ENCODE peak calls at places on chromosomes 3 and 15, in five cellular contexts. One of them, this sample, is unnamed.

GRCh38 chr3:12995389-12996180 is 77.6 kb downstream of the IQSEC1 start:
- DNase-seq in HCT116: no peak
- DNase-seq in GM12878: no peak
- DNase-seq in K562: peak
- DNase-seq in H1: no peak
- DNase-seq in this sample: peak

GRCh38 chr3:130514671-130515070 is 2.3 kb upstream of the COL6A6 start:
- DNase-seq in HCT116: no peak
- DNase-seq in GM12878: no peak
- DNase-seq in K562: no peak
- DNase-seq in H1: no peak
- DNase-seq in this sample: no peak

GRCh38 chr3:95588473-95588872 is 1225.9 kb upstream of the EPHA6 start:
- DNase-seq in HCT116: no peak
- DNase-seq in GM12878: no peak
- DNase-seq in K562: no peak
- DNase-seq in H1: no peak
- DNase-seq in this sample: no peak

GRCh38 chr3:81920805-81921204 is 159.4 kb upstream of the GBE1 start:
- DNase-seq in HCT116: no peak
- DNase-seq in GM12878: no peak
- DNase-seq in K562: no peak
- DNase-seq in H1: no peak
- DNase-seq in this sample: no peak

GRCh38 chr3:103195201-103195600 is 760.4 kb downstream of the ZPLD1 start:
- DNase-seq in HCT116: no peak
- DNase-seq in GM12878: no peak
- DNase-seq in K562: no peak
- DNase-seq in H1: no peak
- DNase-seq in this sample: no peak

GRCh38 chr3:87796137-87796899 is 262.5 kb downstream of the CGGBP1 start:
- DNase-seq in HCT116: no peak
- DNase-seq in GM12878: no peak
- DNase-seq in K562: peak
- DNase-seq in H1: no peak
- DNase-seq in this sample: no peak

GRCh38 chr15:63156708-63157065 is 590 bp downstream of the RPS27L start:
- DNase-seq in HCT116: no peak
- DNase-seq in GM12878: no peak
- DNase-seq in K562: peak
- DNase-seq in H1: no peak
- DNase-seq in this sample: peak

GRCh38 chr3:58962040-58962651 is 87.7 kb downstream of the CFAP20DC start:
- DNase-seq in HCT116: no peak
- DNase-seq in GM12878: no peak
- DNase-seq in K562: no peak
- DNase-seq in H1: no peak
- DNase-seq in this sample: no peak

GRCh38 chr3:61922118-61922517 is 360.7 kb downstream of the PTPRG start:
- DNase-seq in HCT116: no peak
- DNase-seq in GM12878: no peak
- DNase-seq in K562: no peak
- DNase-seq in H1: no peak
- DNase-seq in this sample: no peak

GRCh38 chr15:92921215-92922131 is 21.3 kb downstream of the CHD2 start:
- DNase-seq in HCT116: peak
- DNase-seq in GM12878: no peak
- DNase-seq in K562: no peak
- DNase-seq in H1: no peak
- DNase-seq in this sample: no peak

GRCh38 chr15:69836526-69837230 is 261.0 kb downstream of the TLE3 start:
- DNase-seq in HCT116: no peak
- DNase-seq in GM12878: no peak
- DNase-seq in K562: no peak
- DNase-seq in H1: no peak
- DNase-seq in this sample: no peak

GRCh38 chr15:34009656-34010055 is 29.3 kb downstream of the AVEN start:
- DNase-seq in HCT116: no peak
- DNase-seq in GM12878: no peak
- DNase-seq in K562: no peak
- DNase-seq in H1: no peak
- DNase-seq in this sample: no peak

GRCh38 chr3:59641169-59641914 is 591.5 kb upstream of the CFAP20DC start:
- DNase-seq in HCT116: no peak
- DNase-seq in GM12878: no peak
- DNase-seq in K562: no peak
- DNase-seq in H1: no peak
- DNase-seq in this sample: no peak

GRCh38 chr3:136818851-136819783 is at the start of gene SLC35G2:
- DNase-seq in HCT116: no peak
- DNase-seq in GM12878: no peak
- DNase-seq in K562: peak
- DNase-seq in H1: peak
- DNase-seq in this sample: peak

GRCh38 chr3:71269896-71270295 is 313.6 kb downstream of the FOXP1 start:
- DNase-seq in HCT116: no peak
- DNase-seq in GM12878: no peak
- DNase-seq in K562: no peak
- DNase-seq in H1: no peak
- DNase-seq in this sample: no peak

GRCh38 chr3:98735296-98735695 is 27.8 kb upstream of the ST3GAL6 start:
- DNase-seq in HCT116: no peak
- DNase-seq in GM12878: no peak
- DNase-seq in K562: no peak
- DNase-seq in H1: no peak
- DNase-seq in this sample: no peak

GRCh38 chr15:36251450-36251849 is 328.0 kb upstream of the CDIN1 start:
- DNase-seq in HCT116: no peak
- DNase-seq in GM12878: no peak
- DNase-seq in K562: no peak
- DNase-seq in H1: no peak
- DNase-seq in this sample: no peak

GRCh38 chr3:117645561-117646242 is 936.1 kb downstream of the TUSC7 start:
- DNase-seq in HCT116: no peak
- DNase-seq in GM12878: no peak
- DNase-seq in K562: no peak
- DNase-seq in H1: no peak
- DNase-seq in this sample: no peak
- TF ChIP-seq SRF in HCT116: no peak
- TF ChIP-seq SRF in GM12878: no peak
- TF ChIP-seq SRF in K562: no peak
- TF ChIP-seq SRF in H1: no peak
- TF ChIP-seq SRF in this sample: no peak

GRCh38 chr3:15637131-15637951 is 35.8 kb downstream of the BTD start:
- DNase-seq in HCT116: no peak
- DNase-seq in GM12878: peak
- DNase-seq in K562: no peak
- DNase-seq in H1: no peak
- DNase-seq in this sample: no peak

GRCh38 chr3:15633766-15634588 is 32.4 kb downstream of the BTD start:
- DNase-seq in HCT116: no peak
- DNase-seq in GM12878: no peak
- DNase-seq in K562: no peak
- DNase-seq in H1: no peak
- DNase-seq in this sample: no peak

GRCh38 chr3:15638193-15638890 is 36.8 kb downstream of the BTD start:
- DNase-seq in HCT116: no peak
- DNase-seq in GM12878: no peak
- DNase-seq in K562: no peak
- DNase-seq in H1: no peak
- DNase-seq in this sample: no peak

GRCh38 chr3:15634671-15635661 is 33.4 kb downstream of the BTD start:
- DNase-seq in HCT116: no peak
- DNase-seq in GM12878: no peak
- DNase-seq in K562: no peak
- DNase-seq in H1: no peak
- DNase-seq in this sample: no peak

GRCh38 chr3:15636028-15636709 is 34.6 kb downstream of the BTD start:
- DNase-seq in HCT116: peak
- DNase-seq in GM12878: no peak
- DNase-seq in K562: no peak
- DNase-seq in H1: no peak
- DNase-seq in this sample: no peak
- TF ChIP-seq SRF in HCT116: no peak
- TF ChIP-seq SRF in GM12878: peak
- TF ChIP-seq SRF in K562: no peak
- TF ChIP-seq SRF in H1: no peak
- TF ChIP-seq SRF in this sample: no peak

GRCh38 chr3:70248856-70249255 is 63.6 kb downstream of the MDFIC2 start:
- DNase-seq in HCT116: no peak
- DNase-seq in GM12878: no peak
- DNase-seq in K562: no peak
- DNase-seq in H1: no peak
- DNase-seq in this sample: no peak

GRCh38 chr3:70242297-70242868 is 70.1 kb downstream of the MDFIC2 start:
- DNase-seq in HCT116: no peak
- DNase-seq in GM12878: no peak
- DNase-seq in K562: no peak
- DNase-seq in H1: no peak
- DNase-seq in this sample: no peak

GRCh38 chr3:70244422-70244821 is 68.0 kb downstream of the MDFIC2 start:
- DNase-seq in HCT116: no peak
- DNase-seq in GM12878: no peak
- DNase-seq in K562: no peak
- DNase-seq in H1: no peak
- DNase-seq in this sample: no peak

GRCh38 chr3:70247955-70248354 is 64.5 kb downstream of the MDFIC2 start:
- DNase-seq in HCT116: no peak
- DNase-seq in GM12878: no peak
- DNase-seq in K562: no peak
- DNase-seq in H1: no peak
- DNase-seq in this sample: no peak

GRCh38 chr3:70245746-70246525 is 66.5 kb downstream of the MDFIC2 start:
- DNase-seq in HCT116: no peak
- DNase-seq in GM12878: no peak
- DNase-seq in K562: no peak
- DNase-seq in H1: no peak
- DNase-seq in this sample: no peak
- TF ChIP-seq SRF in HCT116: no peak
- TF ChIP-seq SRF in GM12878: no peak
- TF ChIP-seq SRF in K562: no peak
- TF ChIP-seq SRF in H1: no peak
- TF ChIP-seq SRF in this sample: no peak

DNA sequence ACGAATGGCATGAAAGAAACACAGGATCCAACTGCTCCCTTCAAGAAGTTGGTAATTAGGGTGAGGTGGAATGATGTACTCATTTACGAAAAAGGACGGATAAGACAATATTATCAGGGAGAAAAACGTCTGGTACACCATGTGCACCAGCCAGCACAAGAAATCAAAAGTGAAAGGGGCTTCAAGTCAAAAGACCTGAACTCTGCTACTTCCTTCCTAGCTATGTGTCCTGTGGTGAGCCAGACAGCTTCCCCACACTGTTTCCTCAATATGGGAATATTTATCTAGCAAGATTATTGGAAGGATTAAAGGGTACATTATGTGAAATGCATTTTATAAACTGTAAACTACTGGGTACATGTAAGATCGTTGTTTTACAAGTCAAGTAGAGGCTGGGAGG is 33.9 kb downstream of the RAB27A start:
- DNase-seq in HCT116: no peak
- DNase-seq in GM12878: no peak
- DNase-seq in K562: no peak
- DNase-seq in H1: no peak
- DNase-seq in this sample: no peak
- TF ChIP-seq SRF in HCT116: no peak
- TF ChIP-seq SRF in GM12878: no peak
- TF ChIP-seq SRF in K562: no peak
- TF ChIP-seq SRF in H1: no peak
- TF ChIP-seq SRF in this sample: no peak

GRCh38 chr3:111768571-111769100 is 90.4 kb upstream of the PHLDB2 start:
- DNase-seq in HCT116: peak
- DNase-seq in GM12878: no peak
- DNase-seq in K562: no peak
- DNase-seq in H1: no peak
- DNase-seq in this sample: peak
- TF ChIP-seq SRF in HCT116: no peak
- TF ChIP-seq SRF in GM12878: no peak
- TF ChIP-seq SRF in K562: no peak
- TF ChIP-seq SRF in H1: no peak
- TF ChIP-seq SRF in this sample: no peak

GRCh38 chr15:48451241-48451640 is 120.0 kb downstream of the DUT start:
- DNase-seq in HCT116: no peak
- DNase-seq in GM12878: no peak
- DNase-seq in K562: no peak
- DNase-seq in H1: no peak
- DNase-seq in this sample: no peak

GRCh38 chr15:48449734-48450133 is 118.5 kb downstream of the DUT start:
- DNase-seq in HCT116: no peak
- DNase-seq in GM12878: no peak
- DNase-seq in K562: no peak
- DNase-seq in H1: no peak
- DNase-seq in this sample: no peak

GRCh38 chr15:48447058-48447457 is 115.8 kb downstream of the DUT start:
- DNase-seq in HCT116: no peak
- DNase-seq in GM12878: no peak
- DNase-seq in K562: no peak
- DNase-seq in H1: no peak
- DNase-seq in this sample: no peak

GRCh38 chr15:48451736-48452135 is 120.5 kb downstream of the DUT start:
- DNase-seq in HCT116: no peak
- DNase-seq in GM12878: no peak
- DNase-seq in K562: no peak
- DNase-seq in H1: no peak
- DNase-seq in this sample: no peak

DNA sequence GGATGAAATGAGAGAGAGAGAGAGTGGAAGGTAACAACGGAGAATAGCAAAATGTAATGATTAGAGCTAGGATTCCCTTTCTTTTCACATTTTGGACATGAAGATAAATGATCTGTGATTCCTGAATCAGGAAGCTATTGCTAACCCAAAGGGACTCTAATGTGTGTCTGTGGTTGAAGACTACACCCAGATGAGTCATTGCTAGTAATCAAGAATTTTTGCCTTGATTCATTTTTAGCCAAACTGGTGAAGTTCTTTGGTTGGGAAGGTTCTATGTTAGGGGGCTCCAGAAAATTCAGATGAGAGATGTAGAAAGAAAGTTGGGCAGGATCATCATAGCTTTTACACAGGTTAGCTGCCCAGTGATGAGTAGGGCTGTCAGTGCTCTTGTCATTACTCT is 116.4 kb downstream of the DUT start:
- DNase-seq in HCT116: no peak
- DNase-seq in GM12878: no peak
- DNase-seq in K562: no peak
- DNase-seq in H1: no peak
- DNase-seq in this sample: no peak
- TF ChIP-seq SRF in HCT116: no peak
- TF ChIP-seq SRF in GM12878: no peak
- TF ChIP-seq SRF in K562: no peak
- TF ChIP-seq SRF in H1: no peak
- TF ChIP-seq SRF in this sample: no peak

GRCh38 chr3:197711973-197712707 is 24.6 kb downstream of the RUBCN start:
- DNase-seq in HCT116: peak
- DNase-seq in GM12878: peak
- DNase-seq in K562: peak
- DNase-seq in H1: peak
- DNase-seq in this sample: peak
- TF ChIP-seq SRF in HCT116: no peak
- TF ChIP-seq SRF in GM12878: no peak
- TF ChIP-seq SRF in K562: no peak
- TF ChIP-seq SRF in H1: no peak
- TF ChIP-seq SRF in this sample: no peak